ENCODE peak calls at places on chromosomes 4 and X, in eight cellular contexts. One of them, this sample, is unnamed. For H3K4me1, H3K36me3 and H3K9me3, the result is how much of the 10 kb centered on the place peaks cover.

GRCh38 chr4:26452565-26453531 is 37.4 kb downstream of the CCKAR start:
- DNase-seq in upper lobe of left lung: peak
- DNase-seq in cardiac muscle cell: no peak
- DNase-seq in CD8-positive, alpha-beta T cell: no peak
- DNase-seq in suprapubic skin: no peak
- DNase-seq in lower lobe of right lung: no peak
- DNase-seq in tibial nerve: no peak
- DNase-seq in mucosa of descending colon: no peak
- DNase-seq in this sample: no peak

GRCh38 chr4:85747871-85748491 is 273.0 kb downstream of the ARHGAP24 start:
- DNase-seq in cardiac muscle cell: peak
- DNase-seq in upper lobe of left lung: peak
- DNase-seq in mucosa of descending colon: no peak
- DNase-seq in suprapubic skin: no peak
- DNase-seq in lower lobe of right lung: no peak
- DNase-seq in CD8-positive, alpha-beta T cell: no peak
- DNase-seq in tibial nerve: no peak
- DNase-seq in this sample: no peak

GRCh38 chr4:77336411-77337142 is 179.6 kb downstream of the CCNG2 start:
- DNase-seq in suprapubic skin: no peak
- DNase-seq in cardiac muscle cell: no peak
- DNase-seq in mucosa of descending colon: no peak
- DNase-seq in lower lobe of right lung: no peak
- DNase-seq in tibial nerve: no peak
- DNase-seq in upper lobe of left lung: no peak
- DNase-seq in CD8-positive, alpha-beta T cell: no peak
- DNase-seq in this sample: no peak

GRCh38 chr4:162274354-162274753 is 110.6 kb upstream of the FSTL5 start:
- DNase-seq in lower lobe of right lung: no peak
- DNase-seq in CD8-positive, alpha-beta T cell: no peak
- DNase-seq in upper lobe of left lung: no peak
- DNase-seq in cardiac muscle cell: no peak
- DNase-seq in suprapubic skin: no peak
- DNase-seq in mucosa of descending colon: no peak
- DNase-seq in tibial nerve: no peak
- DNase-seq in this sample: no peak

GRCh38 chr4:153008578-153009199 is 72.6 kb downstream of the FHDC1 start:
- DNase-seq in suprapubic skin: no peak
- DNase-seq in mucosa of descending colon: no peak
- DNase-seq in lower lobe of right lung: no peak
- DNase-seq in cardiac muscle cell: no peak
- DNase-seq in tibial nerve: no peak
- DNase-seq in upper lobe of left lung: no peak
- DNase-seq in CD8-positive, alpha-beta T cell: no peak
- DNase-seq in this sample: no peak

GRCh38 chrX:13620202-13620601 is 32.7 kb upstream of the TCEANC start:
- DNase-seq in cardiac muscle cell: no peak
- DNase-seq in CD8-positive, alpha-beta T cell: no peak
- DNase-seq in lower lobe of right lung: no peak
- DNase-seq in suprapubic skin: no peak
- DNase-seq in upper lobe of left lung: no peak
- DNase-seq in tibial nerve: no peak
- DNase-seq in mucosa of descending colon: no peak
- DNase-seq in this sample: no peak

GRCh38 chrX:1500701-1501624 is 36.0 kb downstream of the P2RY8 start:
- DNase-seq in tibial nerve: no peak
- DNase-seq in upper lobe of left lung: no peak
- DNase-seq in suprapubic skin: peak
- DNase-seq in cardiac muscle cell: no peak
- DNase-seq in lower lobe of right lung: no peak
- DNase-seq in mucosa of descending colon: no peak
- DNase-seq in CD8-positive, alpha-beta T cell: no peak
- DNase-seq in this sample: peak

GRCh38 chr4:70601422-70602039 is 9.5 kb downstream of the AMBN start:
- DNase-seq in suprapubic skin: no peak
- DNase-seq in upper lobe of left lung: peak
- DNase-seq in cardiac muscle cell: peak
- DNase-seq in CD8-positive, alpha-beta T cell: peak
- DNase-seq in mucosa of descending colon: no peak
- DNase-seq in lower lobe of right lung: no peak
- DNase-seq in tibial nerve: no peak
- DNase-seq in this sample: no peak

GRCh38 chrX:18899796-18900380 is 84.0 kb downstream of the PHKA2 start:
- DNase-seq in mucosa of descending colon: no peak
- DNase-seq in lower lobe of right lung: no peak
- DNase-seq in suprapubic skin: no peak
- DNase-seq in tibial nerve: no peak
- DNase-seq in upper lobe of left lung: no peak
- DNase-seq in cardiac muscle cell: peak
- DNase-seq in CD8-positive, alpha-beta T cell: no peak
- DNase-seq in this sample: no peak

GRCh38 chrX:18955676-18956075 is 28.2 kb downstream of the PHKA2 start:
- DNase-seq in upper lobe of left lung: no peak
- DNase-seq in mucosa of descending colon: no peak
- DNase-seq in cardiac muscle cell: no peak
- DNase-seq in suprapubic skin: no peak
- DNase-seq in CD8-positive, alpha-beta T cell: no peak
- DNase-seq in tibial nerve: no peak
- DNase-seq in lower lobe of right lung: no peak
- DNase-seq in this sample: no peak

GRCh38 chr4:58465031-58465430 is 1354.8 kb upstream of the IGFBP7 start:
- DNase-seq in tibial nerve: no peak
- DNase-seq in lower lobe of right lung: no peak
- DNase-seq in upper lobe of left lung: no peak
- DNase-seq in suprapubic skin: no peak
- DNase-seq in CD8-positive, alpha-beta T cell: no peak
- DNase-seq in cardiac muscle cell: no peak
- DNase-seq in mucosa of descending colon: no peak
- DNase-seq in this sample: no peak

GRCh38 chrX:85493821-85494220 is 114.4 kb upstream of the POF1B start:
- DNase-seq in suprapubic skin: no peak
- DNase-seq in CD8-positive, alpha-beta T cell: no peak
- DNase-seq in lower lobe of right lung: no peak
- DNase-seq in mucosa of descending colon: no peak
- DNase-seq in tibial nerve: no peak
- DNase-seq in upper lobe of left lung: no peak
- DNase-seq in cardiac muscle cell: no peak
- DNase-seq in this sample: no peak

GRCh38 chrX:154731203-154731602 is 19.7 kb downstream of the GAB3 start:
- DNase-seq in lower lobe of right lung: no peak
- DNase-seq in cardiac muscle cell: no peak
- DNase-seq in suprapubic skin: no peak
- DNase-seq in upper lobe of left lung: no peak
- DNase-seq in tibial nerve: no peak
- DNase-seq in CD8-positive, alpha-beta T cell: peak
- DNase-seq in mucosa of descending colon: no peak
- DNase-seq in this sample: no peak
- H3K4me1 ChIP-seq in lower lobe of right lung: half or more
- H3K4me1 ChIP-seq in cardiac muscle cell: under half
- H3K4me1 ChIP-seq in suprapubic skin: under half
- H3K4me1 ChIP-seq in upper lobe of left lung: half or more
- H3K4me1 ChIP-seq in tibial nerve: half or more
- H3K4me1 ChIP-seq in CD8-positive, alpha-beta T cell: half or more
- H3K4me1 ChIP-seq in mucosa of descending colon: under half
- H3K4me1 ChIP-seq in this sample: under half

GRCh38 chr4:92257931-92258857 is 45.6 kb upstream of the GRID2 start:
- DNase-seq in upper lobe of left lung: no peak
- DNase-seq in cardiac muscle cell: no peak
- DNase-seq in mucosa of descending colon: no peak
- DNase-seq in lower lobe of right lung: no peak
- DNase-seq in suprapubic skin: no peak
- DNase-seq in tibial nerve: no peak
- DNase-seq in CD8-positive, alpha-beta T cell: no peak
- DNase-seq in this sample: no peak
- H3K36me3 ChIP-seq in upper lobe of left lung: under half
- H3K36me3 ChIP-seq in cardiac muscle cell: under half
- H3K36me3 ChIP-seq in mucosa of descending colon: under half
- H3K36me3 ChIP-seq in lower lobe of right lung: under half
- H3K36me3 ChIP-seq in suprapubic skin: under half
- H3K36me3 ChIP-seq in tibial nerve: under half
- H3K36me3 ChIP-seq in CD8-positive, alpha-beta T cell: under half
- H3K36me3 ChIP-seq in this sample: under half

GRCh38 chr4:113604955-113605354 is 156.6 kb downstream of the CAMK2D start:
- DNase-seq in CD8-positive, alpha-beta T cell: no peak
- DNase-seq in mucosa of descending colon: no peak
- DNase-seq in cardiac muscle cell: no peak
- DNase-seq in upper lobe of left lung: no peak
- DNase-seq in tibial nerve: no peak
- DNase-seq in lower lobe of right lung: no peak
- DNase-seq in suprapubic skin: no peak
- DNase-seq in this sample: no peak
- H3K9me3 ChIP-seq in CD8-positive, alpha-beta T cell: under half
- H3K9me3 ChIP-seq in mucosa of descending colon: under half
- H3K9me3 ChIP-seq in cardiac muscle cell: under half
- H3K9me3 ChIP-seq in upper lobe of left lung: under half
- H3K9me3 ChIP-seq in tibial nerve: under half
- H3K9me3 ChIP-seq in lower lobe of right lung: under half
- H3K9me3 ChIP-seq in suprapubic skin: under half
- H3K9me3 ChIP-seq in this sample: under half

GRCh38 chr4:6959261-6959660 is 49.6 kb downstream of the TBC1D14 start:
- DNase-seq in mucosa of descending colon: no peak
- DNase-seq in tibial nerve: no peak
- DNase-seq in upper lobe of left lung: no peak
- DNase-seq in CD8-positive, alpha-beta T cell: no peak
- DNase-seq in cardiac muscle cell: no peak
- DNase-seq in lower lobe of right lung: no peak
- DNase-seq in suprapubic skin: peak
- DNase-seq in this sample: no peak
- H3K4me1 ChIP-seq in mucosa of descending colon: under half
- H3K4me1 ChIP-seq in tibial nerve: under half
- H3K4me1 ChIP-seq in upper lobe of left lung: under half
- H3K4me1 ChIP-seq in CD8-positive, alpha-beta T cell: under half
- H3K4me1 ChIP-seq in cardiac muscle cell: under half
- H3K4me1 ChIP-seq in lower lobe of right lung: under half
- H3K4me1 ChIP-seq in suprapubic skin: under half
- H3K4me1 ChIP-seq in this sample: under half

GRCh38 chr4:139515531-139515958 is 40.5 kb downstream of the SETD7 start:
- DNase-seq in cardiac muscle cell: peak
- DNase-seq in suprapubic skin: no peak
- DNase-seq in upper lobe of left lung: no peak
- DNase-seq in lower lobe of right lung: no peak
- DNase-seq in CD8-positive, alpha-beta T cell: no peak
- DNase-seq in tibial nerve: no peak
- DNase-seq in mucosa of descending colon: no peak
- DNase-seq in this sample: no peak

GRCh38 chr4:139508581-139509237 is 47.3 kb downstream of the SETD7 start:
- DNase-seq in CD8-positive, alpha-beta T cell: no peak
- DNase-seq in cardiac muscle cell: no peak
- DNase-seq in lower lobe of right lung: no peak
- DNase-seq in mucosa of descending colon: no peak
- DNase-seq in upper lobe of left lung: no peak
- DNase-seq in tibial nerve: no peak
- DNase-seq in suprapubic skin: no peak
- DNase-seq in this sample: no peak

GRCh38 chr4:139514382-139515059 is 41.5 kb downstream of the SETD7 start:
- DNase-seq in cardiac muscle cell: no peak
- DNase-seq in tibial nerve: no peak
- DNase-seq in CD8-positive, alpha-beta T cell: no peak
- DNase-seq in mucosa of descending colon: no peak
- DNase-seq in lower lobe of right lung: no peak
- DNase-seq in upper lobe of left lung: no peak
- DNase-seq in suprapubic skin: no peak
- DNase-seq in this sample: no peak

GRCh38 chr4:139509727-139510410 is 46.1 kb downstream of the SETD7 start:
- DNase-seq in upper lobe of left lung: no peak
- DNase-seq in mucosa of descending colon: no peak
- DNase-seq in CD8-positive, alpha-beta T cell: no peak
- DNase-seq in suprapubic skin: no peak
- DNase-seq in lower lobe of right lung: no peak
- DNase-seq in tibial nerve: no peak
- DNase-seq in cardiac muscle cell: peak
- DNase-seq in this sample: no peak

GRCh38 chr4:139511320-139511719 is 44.7 kb downstream of the SETD7 start:
- DNase-seq in CD8-positive, alpha-beta T cell: no peak
- DNase-seq in upper lobe of left lung: no peak
- DNase-seq in mucosa of descending colon: no peak
- DNase-seq in tibial nerve: no peak
- DNase-seq in cardiac muscle cell: peak
- DNase-seq in suprapubic skin: no peak
- DNase-seq in lower lobe of right lung: no peak
- DNase-seq in this sample: no peak
- H3K36me3 ChIP-seq in CD8-positive, alpha-beta T cell: under half
- H3K36me3 ChIP-seq in upper lobe of left lung: half or more
- H3K36me3 ChIP-seq in mucosa of descending colon: under half
- H3K36me3 ChIP-seq in tibial nerve: under half
- H3K36me3 ChIP-seq in cardiac muscle cell: under half
- H3K36me3 ChIP-seq in suprapubic skin: half or more
- H3K36me3 ChIP-seq in lower lobe of right lung: half or more
- H3K36me3 ChIP-seq in this sample: half or more

GRCh38 chrX:35439042-35439639 is 359.0 kb upstream of the MAGEB16 start:
- DNase-seq in lower lobe of right lung: no peak
- DNase-seq in tibial nerve: no peak
- DNase-seq in cardiac muscle cell: no peak
- DNase-seq in mucosa of descending colon: no peak
- DNase-seq in CD8-positive, alpha-beta T cell: no peak
- DNase-seq in upper lobe of left lung: no peak
- DNase-seq in suprapubic skin: no peak
- DNase-seq in this sample: no peak

GRCh38 chrX:35442421-35442820 is 355.7 kb upstream of the MAGEB16 start:
- DNase-seq in lower lobe of right lung: no peak
- DNase-seq in tibial nerve: no peak
- DNase-seq in mucosa of descending colon: no peak
- DNase-seq in cardiac muscle cell: no peak
- DNase-seq in suprapubic skin: no peak
- DNase-seq in CD8-positive, alpha-beta T cell: no peak
- DNase-seq in upper lobe of left lung: no peak
- DNase-seq in this sample: no peak

GRCh38 chrX:35439692-35440091 is 358.4 kb upstream of the MAGEB16 start:
- DNase-seq in tibial nerve: no peak
- DNase-seq in mucosa of descending colon: no peak
- DNase-seq in suprapubic skin: no peak
- DNase-seq in upper lobe of left lung: no peak
- DNase-seq in cardiac muscle cell: no peak
- DNase-seq in CD8-positive, alpha-beta T cell: no peak
- DNase-seq in lower lobe of right lung: no peak
- DNase-seq in this sample: no peak
- H3K9me3 ChIP-seq in tibial nerve: under half
- H3K9me3 ChIP-seq in mucosa of descending colon: under half
- H3K9me3 ChIP-seq in suprapubic skin: under half
- H3K9me3 ChIP-seq in upper lobe of left lung: under half
- H3K9me3 ChIP-seq in cardiac muscle cell: under half
- H3K9me3 ChIP-seq in CD8-positive, alpha-beta T cell: under half
- H3K9me3 ChIP-seq in lower lobe of right lung: under half
- H3K9me3 ChIP-seq in this sample: under half

This sample was measured in right atrium auricular region.